ENCODE peak calls at places on chromosome 7, in eight cellular contexts. One of them, this sample, is unnamed.
A peak's percentile ranks its signal among the peaks of the same experiment; 100 is the strongest.

GRCh38 chr7:106813705-106814305 is 51.3 kb upstream of the PIK3CG start:
- DNase-seq in WTC11: no peak
- DNase-seq in type B pancreatic cell: no peak
- DNase-seq in CD4-positive, alpha-beta T cell: no peak
- DNase-seq in coronary artery: no peak
- DNase-seq in GM12865: no peak
- DNase-seq in MCF 10A: no peak
- DNase-seq in IMR-90: peak; percentile 50
- DNase-seq in this sample: no peak

GRCh38 chr7:22248111-22248809 is 108.7 kb downstream of the RAPGEF5 start:
- DNase-seq in type B pancreatic cell: no peak
- DNase-seq in MCF 10A: no peak
- DNase-seq in GM12865: no peak
- DNase-seq in IMR-90: peak; percentile 26
- DNase-seq in WTC11: no peak
- DNase-seq in coronary artery: no peak
- DNase-seq in CD4-positive, alpha-beta T cell: no peak
- DNase-seq in this sample: no peak

GRCh38 chr7:78472519-78472918 is 673.9 kb downstream of the PHTF2 start:
- DNase-seq in type B pancreatic cell: no peak
- DNase-seq in coronary artery: no peak
- DNase-seq in GM12865: no peak
- DNase-seq in WTC11: no peak
- DNase-seq in MCF 10A: no peak
- DNase-seq in IMR-90: peak; percentile 93
- DNase-seq in CD4-positive, alpha-beta T cell: no peak
- DNase-seq in this sample: no peak

GRCh38 chr7:116863168-116863670 is 832 bp downstream of the CAPZA2 start:
- DNase-seq in WTC11: peak; percentile 19
- DNase-seq in coronary artery: no peak
- DNase-seq in CD4-positive, alpha-beta T cell: no peak
- DNase-seq in type B pancreatic cell: no peak
- DNase-seq in IMR-90: peak; percentile 21
- DNase-seq in MCF 10A: peak; percentile 31
- DNase-seq in GM12865: peak; percentile 19
- DNase-seq in this sample: peak; percentile 15

GRCh38 chr7:8443871-8444756 is 10.7 kb downstream of the NXPH1 start:
- DNase-seq in GM12865: no peak
- DNase-seq in IMR-90: no peak
- DNase-seq in CD4-positive, alpha-beta T cell: no peak
- DNase-seq in type B pancreatic cell: no peak
- DNase-seq in WTC11: peak; percentile 75
- DNase-seq in coronary artery: no peak
- DNase-seq in MCF 10A: no peak
- DNase-seq in this sample: no peak

GRCh38 chr7:87877641-87878040 is 1.3 kb downstream of the DBF4 start:
- DNase-seq in type B pancreatic cell: no peak
- DNase-seq in IMR-90: no peak
- DNase-seq in coronary artery: no peak
- DNase-seq in GM12865: no peak
- DNase-seq in WTC11: no peak
- DNase-seq in CD4-positive, alpha-beta T cell: no peak
- DNase-seq in MCF 10A: peak; percentile 8
- DNase-seq in this sample: no peak

GRCh38 chr7:146830686-146831085 is 714.1 kb downstream of the CNTNAP2 start:
- DNase-seq in type B pancreatic cell: no peak
- DNase-seq in coronary artery: no peak
- DNase-seq in WTC11: no peak
- DNase-seq in CD4-positive, alpha-beta T cell: no peak
- DNase-seq in GM12865: no peak
- DNase-seq in MCF 10A: no peak
- DNase-seq in IMR-90: no peak
- DNase-seq in this sample: no peak

GRCh38 chr7:137276194-137276593 is 67.3 kb downstream of the PTN start:
- DNase-seq in coronary artery: no peak
- DNase-seq in CD4-positive, alpha-beta T cell: no peak
- DNase-seq in IMR-90: no peak
- DNase-seq in type B pancreatic cell: no peak
- DNase-seq in GM12865: no peak
- DNase-seq in WTC11: no peak
- DNase-seq in MCF 10A: no peak
- DNase-seq in this sample: no peak

GRCh38 chr7:92835140-92835850 is 1.1 kb downstream of the CDK6 start:
- DNase-seq in WTC11: peak; percentile 76
- DNase-seq in GM12865: peak; percentile 79
- DNase-seq in type B pancreatic cell: peak; percentile 76
- DNase-seq in coronary artery: peak; percentile 75
- DNase-seq in IMR-90: peak; percentile 74
- DNase-seq in CD4-positive, alpha-beta T cell: peak; percentile 27
- DNase-seq in MCF 10A: peak; percentile 69
- DNase-seq in this sample: peak; percentile 79

GRCh38 chr7:77538186-77538907 is 1.3 kb downstream of the PTPN12 start:
- DNase-seq in IMR-90: peak; percentile 93
- DNase-seq in CD4-positive, alpha-beta T cell: no peak
- DNase-seq in WTC11: peak; percentile 69
- DNase-seq in type B pancreatic cell: no peak
- DNase-seq in coronary artery: peak; percentile 92
- DNase-seq in MCF 10A: peak; percentile 98
- DNase-seq in GM12865: peak; percentile 41
- DNase-seq in this sample: peak; percentile 89

GRCh38 chr7:99314504-99314903 is 11.2 kb upstream of the ARPC1A start:
- DNase-seq in WTC11: no peak
- DNase-seq in type B pancreatic cell: no peak
- DNase-seq in MCF 10A: peak; percentile 31
- DNase-seq in CD4-positive, alpha-beta T cell: no peak
- DNase-seq in coronary artery: no peak
- DNase-seq in GM12865: peak; percentile 73
- DNase-seq in IMR-90: no peak
- DNase-seq in this sample: no peak
- TF ChIP-seq CTCF in WTC11: no peak
- TF ChIP-seq CTCF in type B pancreatic cell: no peak
- TF ChIP-seq CTCF in MCF 10A: no peak
- TF ChIP-seq CTCF in CD4-positive, alpha-beta T cell: no peak
- TF ChIP-seq CTCF in coronary artery: no peak
- TF ChIP-seq CTCF in GM12865: no peak
- TF ChIP-seq CTCF in IMR-90: no peak
- TF ChIP-seq CTCF in this sample: no peak

GRCh38 chr7:119090851-119091250 is 866.3 kb downstream of the ANKRD7 start:
- DNase-seq in type B pancreatic cell: no peak
- DNase-seq in GM12865: no peak
- DNase-seq in coronary artery: no peak
- DNase-seq in IMR-90: no peak
- DNase-seq in MCF 10A: peak; percentile 4
- DNase-seq in CD4-positive, alpha-beta T cell: no peak
- DNase-seq in WTC11: no peak
- DNase-seq in this sample: no peak

GRCh38 chr7:119102294-119102693 is 877.8 kb downstream of the ANKRD7 start:
- DNase-seq in CD4-positive, alpha-beta T cell: no peak
- DNase-seq in IMR-90: no peak
- DNase-seq in WTC11: no peak
- DNase-seq in MCF 10A: no peak
- DNase-seq in coronary artery: no peak
- DNase-seq in GM12865: no peak
- DNase-seq in type B pancreatic cell: no peak
- DNase-seq in this sample: no peak

GRCh38 chr7:119096683-119097082 is 872.2 kb downstream of the ANKRD7 start:
- DNase-seq in MCF 10A: no peak
- DNase-seq in coronary artery: no peak
- DNase-seq in CD4-positive, alpha-beta T cell: no peak
- DNase-seq in IMR-90: no peak
- DNase-seq in WTC11: no peak
- DNase-seq in type B pancreatic cell: no peak
- DNase-seq in GM12865: no peak
- DNase-seq in this sample: no peak
- TF ChIP-seq CTCF in MCF 10A: no peak
- TF ChIP-seq CTCF in coronary artery: no peak
- TF ChIP-seq CTCF in CD4-positive, alpha-beta T cell: no peak
- TF ChIP-seq CTCF in IMR-90: no peak
- TF ChIP-seq CTCF in WTC11: no peak
- TF ChIP-seq CTCF in type B pancreatic cell: no peak
- TF ChIP-seq CTCF in GM12865: no peak
- TF ChIP-seq CTCF in this sample: no peak

GRCh38 chr7:151608031-151608551 is 88.4 kb upstream of the RHEB start:
- DNase-seq in GM12865: no peak
- DNase-seq in coronary artery: no peak
- DNase-seq in IMR-90: no peak
- DNase-seq in type B pancreatic cell: no peak
- DNase-seq in WTC11: no peak
- DNase-seq in CD4-positive, alpha-beta T cell: no peak
- DNase-seq in MCF 10A: peak; percentile 65
- DNase-seq in this sample: no peak
- TF ChIP-seq CTCF in GM12865: no peak
- TF ChIP-seq CTCF in coronary artery: no peak
- TF ChIP-seq CTCF in IMR-90: no peak
- TF ChIP-seq CTCF in type B pancreatic cell: no peak
- TF ChIP-seq CTCF in WTC11: no peak
- TF ChIP-seq CTCF in CD4-positive, alpha-beta T cell: no peak
- TF ChIP-seq CTCF in MCF 10A: no peak
- TF ChIP-seq CTCF in this sample: peak; percentile 42

GRCh38 chr7:129951076-129952011 is 1.4 kb downstream of the UBE2H start:
- DNase-seq in IMR-90: no peak
- DNase-seq in GM12865: peak; percentile 16
- DNase-seq in CD4-positive, alpha-beta T cell: no peak
- DNase-seq in MCF 10A: peak; percentile 38
- DNase-seq in coronary artery: no peak
- DNase-seq in WTC11: no peak
- DNase-seq in type B pancreatic cell: no peak
- DNase-seq in this sample: peak; percentile 11
- TF ChIP-seq CTCF in IMR-90: no peak
- TF ChIP-seq CTCF in GM12865: no peak
- TF ChIP-seq CTCF in CD4-positive, alpha-beta T cell: no peak
- TF ChIP-seq CTCF in MCF 10A: no peak
- TF ChIP-seq CTCF in coronary artery: no peak
- TF ChIP-seq CTCF in WTC11: no peak
- TF ChIP-seq CTCF in type B pancreatic cell: no peak
- TF ChIP-seq CTCF in this sample: no peak

GRCh38 chr7:157432541-157432956 is 95.7 kb downstream of the DNAJB6 start:
- DNase-seq in GM12865: no peak
- DNase-seq in MCF 10A: peak; percentile 42
- DNase-seq in WTC11: peak; percentile 77
- DNase-seq in CD4-positive, alpha-beta T cell: no peak
- DNase-seq in coronary artery: no peak
- DNase-seq in IMR-90: peak; percentile 68
- DNase-seq in type B pancreatic cell: no peak
- DNase-seq in this sample: peak; percentile 55
- TF ChIP-seq CTCF in GM12865: no peak
- TF ChIP-seq CTCF in MCF 10A: no peak
- TF ChIP-seq CTCF in WTC11: no peak
- TF ChIP-seq CTCF in CD4-positive, alpha-beta T cell: no peak
- TF ChIP-seq CTCF in coronary artery: no peak
- TF ChIP-seq CTCF in IMR-90: no peak
- TF ChIP-seq CTCF in type B pancreatic cell: no peak
- TF ChIP-seq CTCF in this sample: no peak

GRCh38 chr7:51587600-51587999 is 271.0 kb upstream of the COBL start:
- DNase-seq in CD4-positive, alpha-beta T cell: no peak
- DNase-seq in GM12865: no peak
- DNase-seq in coronary artery: no peak
- DNase-seq in WTC11: no peak
- DNase-seq in type B pancreatic cell: no peak
- DNase-seq in IMR-90: no peak
- DNase-seq in MCF 10A: no peak
- DNase-seq in this sample: no peak
- TF ChIP-seq CTCF in CD4-positive, alpha-beta T cell: no peak
- TF ChIP-seq CTCF in GM12865: no peak
- TF ChIP-seq CTCF in coronary artery: no peak
- TF ChIP-seq CTCF in WTC11: no peak
- TF ChIP-seq CTCF in type B pancreatic cell: no peak
- TF ChIP-seq CTCF in IMR-90: no peak
- TF ChIP-seq CTCF in MCF 10A: no peak
- TF ChIP-seq CTCF in this sample: no peak

GRCh38 chr7:94875221-94875620 is 32.2 kb upstream of the PPP1R9A start:
- DNase-seq in coronary artery: no peak
- DNase-seq in MCF 10A: no peak
- DNase-seq in WTC11: no peak
- DNase-seq in CD4-positive, alpha-beta T cell: no peak
- DNase-seq in IMR-90: no peak
- DNase-seq in type B pancreatic cell: no peak
- DNase-seq in GM12865: no peak
- DNase-seq in this sample: no peak
- TF ChIP-seq CTCF in coronary artery: no peak
- TF ChIP-seq CTCF in MCF 10A: no peak
- TF ChIP-seq CTCF in WTC11: no peak
- TF ChIP-seq CTCF in CD4-positive, alpha-beta T cell: no peak
- TF ChIP-seq CTCF in IMR-90: no peak
- TF ChIP-seq CTCF in type B pancreatic cell: no peak
- TF ChIP-seq CTCF in GM12865: no peak
- TF ChIP-seq CTCF in this sample: no peak

GRCh38 chr7:98300595-98301372 is 19.3 kb downstream of the BRI3 start:
- DNase-seq in CD4-positive, alpha-beta T cell: no peak
- DNase-seq in coronary artery: no peak
- DNase-seq in type B pancreatic cell: no peak
- DNase-seq in IMR-90: no peak
- DNase-seq in WTC11: no peak
- DNase-seq in GM12865: no peak
- DNase-seq in MCF 10A: no peak
- DNase-seq in this sample: no peak

GRCh38 chr7:98296833-98297232 is 15.3 kb downstream of the BRI3 start:
- DNase-seq in CD4-positive, alpha-beta T cell: no peak
- DNase-seq in type B pancreatic cell: no peak
- DNase-seq in WTC11: no peak
- DNase-seq in MCF 10A: no peak
- DNase-seq in IMR-90: no peak
- DNase-seq in GM12865: no peak
- DNase-seq in coronary artery: no peak
- DNase-seq in this sample: no peak

GRCh38 chr7:98294798-98295382 is 13.4 kb downstream of the BRI3 start:
- DNase-seq in CD4-positive, alpha-beta T cell: no peak
- DNase-seq in MCF 10A: peak; percentile 72
- DNase-seq in GM12865: peak; percentile 65
- DNase-seq in IMR-90: peak; percentile 47
- DNase-seq in type B pancreatic cell: no peak
- DNase-seq in coronary artery: no peak
- DNase-seq in WTC11: peak; percentile 87
- DNase-seq in this sample: peak; percentile 51

GRCh38 chr7:98295467-98296220 is 14.2 kb downstream of the BRI3 start:
- DNase-seq in coronary artery: no peak
- DNase-seq in WTC11: no peak
- DNase-seq in GM12865: no peak
- DNase-seq in IMR-90: no peak
- DNase-seq in MCF 10A: no peak
- DNase-seq in type B pancreatic cell: no peak
- DNase-seq in CD4-positive, alpha-beta T cell: no peak
- DNase-seq in this sample: no peak

GRCh38 chr7:98297619-98298286 is 16.3 kb downstream of the BRI3 start:
- DNase-seq in type B pancreatic cell: no peak
- DNase-seq in MCF 10A: no peak
- DNase-seq in WTC11: no peak
- DNase-seq in GM12865: no peak
- DNase-seq in coronary artery: no peak
- DNase-seq in IMR-90: no peak
- DNase-seq in CD4-positive, alpha-beta T cell: no peak
- DNase-seq in this sample: no peak
- TF ChIP-seq CTCF in type B pancreatic cell: no peak
- TF ChIP-seq CTCF in MCF 10A: no peak
- TF ChIP-seq CTCF in WTC11: no peak
- TF ChIP-seq CTCF in GM12865: no peak
- TF ChIP-seq CTCF in coronary artery: no peak
- TF ChIP-seq CTCF in IMR-90: no peak
- TF ChIP-seq CTCF in CD4-positive, alpha-beta T cell: no peak
- TF ChIP-seq CTCF in this sample: peak; percentile 12

DNA sequence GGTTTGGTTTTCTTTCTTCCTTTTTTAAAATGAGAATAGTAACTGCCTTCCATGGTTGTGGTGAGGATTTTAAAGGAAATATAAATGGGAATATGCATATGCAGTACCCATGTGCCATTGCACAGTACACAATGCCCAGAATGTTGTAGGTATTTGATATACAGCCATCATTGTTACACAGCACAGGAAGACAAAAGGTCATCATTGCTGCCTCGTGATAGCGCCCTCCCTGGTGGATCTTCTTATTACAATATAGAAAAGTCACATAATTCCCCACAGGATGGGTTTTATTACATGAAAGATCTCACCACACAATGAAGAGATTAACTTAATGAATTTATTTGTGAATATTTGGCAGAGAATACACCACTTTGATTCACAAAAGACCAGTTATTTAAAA is 76.5 kb downstream of the PPP1R17 start:
- DNase-seq in CD4-positive, alpha-beta T cell: no peak
- DNase-seq in GM12865: no peak
- DNase-seq in MCF 10A: no peak
- DNase-seq in type B pancreatic cell: no peak
- DNase-seq in coronary artery: no peak
- DNase-seq in WTC11: no peak
- DNase-seq in IMR-90: no peak
- DNase-seq in this sample: no peak
- TF ChIP-seq CTCF in CD4-positive, alpha-beta T cell: no peak
- TF ChIP-seq CTCF in GM12865: peak; percentile 18
- TF ChIP-seq CTCF in MCF 10A: peak; percentile 9
- TF ChIP-seq CTCF in type B pancreatic cell: peak; percentile 59
- TF ChIP-seq CTCF in coronary artery: no peak
- TF ChIP-seq CTCF in WTC11: peak; percentile 63
- TF ChIP-seq CTCF in IMR-90: peak; percentile 13
- TF ChIP-seq CTCF in this sample: peak; percentile 47

This sample was measured in brain microvascular endothelial cell.